ENCODE peak calls at places on chromosomes 7 and 10, in five cellular contexts. H, E, Z, J and Y are unnamed samples.
A peak's percentile ranks its signal among the peaks of the same experiment; 100 is the strongest.

GRCh38 chr7:22425361-22425760 is 68.4 kb upstream of the RAPGEF5 start:
- DNase-seq in Z (no peak), J (no peak), H (no peak), E (no peak), Y (no peak)

GRCh38 chr10:71916827-71917226 is 47.4 kb upstream of the CHST3 start:
- DNase-seq in H (no peak), J (no peak), Z (no peak), E (no peak), Y (no peak)

GRCh38 chr10:107206856-107207255 is 42.4 kb upstream of the SORCS1 start:
- DNase-seq in H (no peak), Z (no peak), J (no peak), E (no peak), Y (no peak)

GRCh38 chr7:78151229-78151628 is 352.7 kb downstream of the PHTF2 start:
- DNase-seq in Z (peak; percentile 96), J (peak; percentile 24), H (no peak), E (peak; percentile 88), Y (peak; percentile 46)

GRCh38 chr10:115092555-115093285 is 445 bp upstream of the ATRNL1 start:
- DNase-seq in H (peak; percentile 16), J (peak; percentile 61), E (peak; percentile 18), Z (no peak), Y (peak; percentile 37)

GRCh38 chr10:114386446-114386845 is 17.9 kb downstream of the AFAP1L2 start:
- DNase-seq in Z (no peak), E (no peak), H (peak; percentile 21), J (no peak), Y (no peak)

GRCh38 chr10:5685764-5686240 is 1.2 kb downstream of the TASOR2 start:
- DNase-seq in J (no peak), Z (no peak), E (no peak), H (peak; percentile 23), Y (peak; percentile 32)

GRCh38 chr10:90592903-90593302 is 264.9 kb downstream of the HTR7 start:
- DNase-seq in H (peak; percentile 58), Z (no peak), J (peak; percentile 65), E (peak; percentile 58), Y (peak; percentile 91)

GRCh38 chr10:113563306-113564088 is 10.6 kb downstream of the HABP2 start:
- DNase-seq in E (peak; percentile 25), H (peak; percentile 87), J (peak; percentile 83), Z (no peak), Y (peak; percentile 59)

GRCh38 chr10:122648599-122649428 is 50.8 kb downstream of the C10orf120 start:
- DNase-seq in E (no peak), H (peak; percentile 68), Z (no peak), J (peak; percentile 51), Y (peak; percentile 22)

GRCh38 chr10:47241256-47241655 is 58.7 kb upstream of the GDF10 start:
- DNase-seq in H (no peak), E (no peak), J (no peak), Z (no peak), Y (no peak)

GRCh38 chr10:97291357-97292096 is 910 bp downstream of the ARHGAP19 start:
- DNase-seq in H (no peak), Z (no peak), J (no peak), E (no peak), Y (no peak)

GRCh38 chr10:97292862-97293198 is 393 bp upstream of the ARHGAP19 start:
- DNase-seq in E (no peak), H (no peak), J (no peak), Z (no peak), Y (no peak)

GRCh38 chr10:97298223-97298571 is 5.8 kb upstream of the ARHGAP19 start:
- DNase-seq in J (no peak), E (no peak), H (no peak), Z (no peak), Y (no peak)

GRCh38 chr10:97297556-97298222 is 5.3 kb upstream of the ARHGAP19 start:
- DNase-seq in E (no peak), H (peak; percentile 24), Z (no peak), J (no peak), Y (peak; percentile 66)

GRCh38 chr10:97292097-97292861 is at the start of gene ARHGAP19:
- DNase-seq in H (peak; percentile 97), E (peak; percentile 96), J (peak; percentile 98), Z (peak; percentile 93), Y (peak; percentile 99)
- TF ChIP-seq CTCF in H (peak; percentile 42), E (no peak), J (no peak), Z (peak; percentile 17), Y (peak; percentile 33)

GRCh38 chr7:94301024-94301588 is 93.6 kb upstream of the COL1A2 start:
- DNase-seq in J (peak; percentile 85), E (peak; percentile 97), H (peak; percentile 79), Z (peak; percentile 88), Y (peak; percentile 96)
- H3K4me3 ChIP-seq in J (no peak overlapping the region), E (peak overlapping the region; percentile 40), H (no peak overlapping the region), Z (no peak overlapping the region), Y (peak overlapping the region; percentile 10)

GRCh38 chr7:73891178-73891885 is 30.4 kb downstream of the TMEM270 start:
- DNase-seq in J (no peak), E (no peak), Z (no peak), H (peak; percentile 25), Y (peak; percentile 53)
- TF ChIP-seq CTCF in J (no peak), E (no peak), Z (peak; percentile 20), H (no peak), Y (peak; percentile 13)

DNA sequence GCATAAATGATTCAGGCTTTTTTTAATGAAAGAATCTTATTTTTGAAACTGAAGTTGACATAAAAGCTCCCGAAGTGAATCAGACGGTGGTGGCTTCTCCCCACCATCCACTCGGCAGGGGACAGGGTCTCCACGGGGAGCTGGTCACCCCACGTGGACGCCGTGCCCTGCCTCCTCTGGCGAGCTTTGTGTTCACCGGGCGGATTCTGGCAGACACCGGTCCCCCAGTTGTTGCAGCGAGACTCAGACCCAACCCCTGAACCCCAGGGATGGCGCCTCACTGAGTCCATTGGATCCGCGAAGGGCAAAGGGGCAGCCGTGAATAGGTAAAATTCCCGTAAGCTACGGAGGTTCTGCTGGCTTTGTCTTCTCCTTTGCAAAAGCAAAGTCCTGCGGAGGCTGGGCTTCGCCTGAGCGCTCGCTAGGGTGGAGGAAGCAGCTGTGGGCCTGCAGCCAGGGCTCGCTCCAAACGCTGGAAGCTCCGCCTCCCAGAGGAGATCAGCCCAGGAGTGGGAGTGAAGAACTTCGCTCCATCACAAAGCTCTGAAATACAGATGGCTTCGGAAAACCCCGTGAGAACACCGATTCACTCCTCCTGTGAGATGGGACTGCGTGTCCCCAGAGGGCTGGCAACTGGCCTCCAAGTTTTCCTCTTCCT is 38.3 kb downstream of the PTPRN2 start:
- DNase-seq in J (no peak), H (no peak), E (no peak), Z (no peak), Y (peak; percentile 6)
- H3K4me3 ChIP-seq in J (no peak overlapping the region), H (no peak overlapping the region), E (no peak overlapping the region), Z (no peak overlapping the region), Y (no peak overlapping the region)

DNA sequence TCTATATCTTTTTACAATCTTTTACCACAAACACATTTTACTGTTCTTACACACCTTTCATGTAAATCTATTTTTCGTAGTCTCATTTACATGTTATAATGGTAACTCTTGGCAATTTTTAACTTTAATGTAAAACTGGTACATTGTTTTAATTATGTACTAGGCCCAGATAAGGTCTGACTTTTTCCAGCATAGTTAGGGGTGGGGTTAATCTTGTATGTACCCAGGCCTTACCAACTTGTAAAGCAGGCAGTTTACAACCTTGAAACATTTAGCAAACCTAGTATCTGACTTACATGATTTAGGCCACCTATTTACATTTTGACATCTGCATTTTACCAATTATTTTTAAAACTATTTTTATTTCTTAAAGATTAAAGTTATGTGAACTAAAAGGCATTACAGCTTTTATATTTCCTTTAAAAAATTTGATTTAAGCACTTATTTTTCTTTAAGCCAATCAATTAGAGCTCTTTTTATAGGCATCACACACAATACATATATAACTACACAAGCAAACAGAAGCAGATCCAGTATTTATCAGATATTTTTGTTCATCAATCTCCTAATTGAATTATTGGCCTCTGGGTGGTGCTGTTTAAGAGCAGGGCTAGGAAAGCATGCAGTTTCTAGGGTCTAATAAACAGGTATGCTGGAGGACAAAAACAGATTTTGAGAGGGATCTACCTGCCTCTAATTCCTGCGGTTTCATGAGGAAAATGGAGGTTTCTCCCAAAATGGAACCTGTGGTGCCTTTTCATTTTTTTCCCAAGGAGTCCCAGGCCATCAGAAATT is 19.7 kb upstream of the CROT start:
- DNase-seq in Z (no peak), E (no peak), H (no peak), J (no peak), Y (no peak)
- TF ChIP-seq CTCF in Z (peak; percentile 27), E (no peak), H (no peak), J (no peak), Y (no peak)

GRCh38 chr10:118110750-118111149 is 64.0 kb upstream of the RAB11FIP2 start:
- DNase-seq in H (no peak), E (no peak), J (no peak), Z (no peak), Y (no peak)

GRCh38 chr10:118112496-118113125 is 65.9 kb upstream of the RAB11FIP2 start:
- DNase-seq in J (no peak), E (no peak), Z (no peak), H (no peak), Y (no peak)

GRCh38 chr10:118114992-118115391 is 68.3 kb upstream of the RAB11FIP2 start:
- DNase-seq in Z (no peak), J (no peak), E (no peak), H (no peak), Y (no peak)

GRCh38 chr10:118118751-118119150 is 72.0 kb upstream of the RAB11FIP2 start:
- DNase-seq in Z (no peak), H (no peak), J (no peak), E (no peak), Y (no peak)

DNA sequence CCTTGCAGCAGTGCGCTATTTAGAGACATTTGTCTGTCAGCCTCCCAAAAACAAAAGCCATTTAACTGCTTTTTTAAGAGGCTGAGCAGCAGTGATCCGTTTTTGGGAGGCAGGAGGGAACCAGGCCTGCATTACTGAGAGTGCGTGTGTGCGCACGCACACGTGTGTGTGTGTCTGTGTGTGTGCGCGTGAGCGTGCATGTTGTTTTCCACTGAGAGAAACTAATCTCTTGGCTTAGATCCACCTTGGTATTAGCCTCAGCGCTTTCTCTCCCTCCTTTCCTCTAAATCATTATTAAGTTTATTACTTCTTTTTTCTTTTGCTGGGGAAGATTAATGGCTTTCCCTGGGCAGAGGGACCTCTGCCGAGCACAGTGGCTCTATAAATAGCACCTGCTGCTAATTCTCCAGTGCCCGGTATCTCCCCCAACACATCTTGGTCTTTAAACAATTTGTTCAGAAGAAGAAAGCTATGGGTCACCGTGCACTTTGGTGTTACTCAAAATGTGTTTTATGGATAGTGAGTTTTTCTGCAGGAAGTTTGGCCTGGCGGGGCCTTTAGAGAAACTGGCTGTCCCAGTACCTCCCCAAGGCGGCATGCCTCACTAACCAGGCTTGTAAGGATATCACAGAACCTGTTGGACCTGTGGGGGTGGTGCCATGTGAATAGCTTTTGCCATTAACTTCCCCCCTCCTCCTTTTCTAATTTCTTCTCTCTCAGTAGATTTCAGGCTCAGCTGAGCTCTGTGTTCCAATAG is 70.0 kb upstream of the RAB11FIP2 start:
- DNase-seq in J (no peak), H (no peak), Z (peak; percentile 69), E (no peak), Y (no peak)
- H3K4me3 ChIP-seq in J (no peak overlapping the region), H (no peak overlapping the region), Z (no peak overlapping the region), E (no peak overlapping the region), Y (no peak overlapping the region)

GRCh38 chr7:94336009-94336408 is 58.7 kb upstream of the COL1A2 start:
- DNase-seq in J (no peak), E (no peak), Z (no peak), H (no peak), Y (no peak)

GRCh38 chr7:94344826-94345225 is 49.9 kb upstream of the COL1A2 start:
- DNase-seq in E (peak; percentile 66), J (no peak), H (no peak), Z (no peak), Y (peak; percentile 55)

GRCh38 chr7:94333810-94334209 is 60.9 kb upstream of the COL1A2 start:
- DNase-seq in Z (no peak), H (no peak), J (no peak), E (no peak), Y (no peak)

GRCh38 chr7:94335586-94335985 is 59.1 kb upstream of the COL1A2 start:
- DNase-seq in E (peak; percentile 59), Z (no peak), J (no peak), H (no peak), Y (no peak)

GRCh38 chr7:94338921-94339371 is 55.7 kb upstream of the COL1A2 start:
- DNase-seq in E (peak; percentile 74), J (no peak), H (no peak), Z (no peak), Y (peak; percentile 81)
- TF ChIP-seq CTCF in E (no peak), J (no peak), H (no peak), Z (no peak), Y (no peak)